ENCODE peak calls at places on chromosomes 6 and 20, in nine cellular contexts. N is IMR-90; U is endothelial cell of umbilical vein; X is tibial artery; J is transverse colon; V is aorta; K is H1; Y is CD8-positive, alpha-beta memory T cell; P is left ventricle myocardium inferior. I is an unnamed sample. For H3K9me3, the result is how much of the 10 kb centered on the place peaks cover.

GRCh38 chr6:73565767-73566485 is 45.1 kb upstream of the EEF1A1 start:
- DNase-seq in N (peak), U (no peak), X (no peak), J (no peak), V (no peak), K (no peak), Y (no peak), P (no peak), I (no peak)

GRCh38 chr20:58086763-58087566 is 141.5 kb downstream of the ANKRD60 start:
- DNase-seq in N (peak), U (peak), X (no peak), J (peak), V (no peak), K (peak), Y (no peak), P (no peak), I (no peak)

GRCh38 chr20:7449269-7449668 is 491.0 kb downstream of the HAO1 start:
- DNase-seq in N (no peak), U (no peak), X (no peak), J (no peak), V (no peak), K (no peak), Y (no peak), P (no peak), I (no peak)

GRCh38 chr6:12977851-12978250 is 261.3 kb downstream of the PHACTR1 start:
- DNase-seq in N (no peak), U (no peak), X (no peak), J (no peak), V (no peak), K (no peak), Y (no peak), P (no peak), I (no peak)

GRCh38 chr6:100658486-100658885 is 193.8 kb upstream of the SIM1 start:
- DNase-seq in N (no peak), U (no peak), X (no peak), J (no peak), V (no peak), K (no peak), Y (no peak), P (no peak), I (no peak)

GRCh38 chr6:155188707-155189496 is 74.9 kb upstream of the CLDN20 start:
- DNase-seq in N (peak), U (peak), X (no peak), J (no peak), V (no peak), K (no peak), Y (no peak), P (no peak), I (no peak)

GRCh38 chr6:20703049-20703448 is 168.8 kb downstream of the CDKAL1 start:
- DNase-seq in N (no peak), U (no peak), X (no peak), J (no peak), V (no peak), K (no peak), Y (no peak), P (no peak), I (no peak)

GRCh38 chr6:115891111-115891669 is 169.5 kb downstream of the FRK start:
- DNase-seq in N (peak), U (no peak), X (no peak), J (no peak), V (no peak), K (no peak), Y (no peak), P (no peak), I (no peak)

GRCh38 chr20:33667245-33668086 is 723 bp downstream of the ACTL10 start:
- DNase-seq in N (peak), U (peak), X (no peak), J (peak), V (peak), K (no peak), Y (peak), P (peak), I (peak)

GRCh38 chr6:122461885-122462284 is 9.7 kb downstream of the SERINC1 start:
- DNase-seq in N (no peak), U (no peak), X (no peak), J (no peak), V (no peak), K (no peak), Y (no peak), P (no peak), I (no peak)

GRCh38 chr6:13406781-13407180 is 78.4 kb upstream of the TBC1D7 start:
- DNase-seq in N (no peak), U (no peak), X (no peak), J (no peak), V (no peak), K (no peak), Y (no peak), P (no peak), I (no peak)

GRCh38 chr6:148175511-148176188 is 167.0 kb upstream of the SASH1 start:
- DNase-seq in N (peak), U (no peak), X (no peak), J (no peak), V (no peak), K (no peak), Y (no peak), P (no peak), I (no peak)

GRCh38 chr6:41560440-41561192 is 14.4 kb downstream of the FOXP4 start:
- DNase-seq in N (no peak), U (peak), X (no peak), J (peak), V (no peak), K (peak), Y (peak), P (peak), I (peak)

GRCh38 chr20:1418335-1418734 is 25.5 kb upstream of the FKBP1A start:
- DNase-seq in N (peak), U (peak), X (no peak), J (no peak), V (no peak), K (no peak), Y (no peak), P (no peak), I (no peak)

GRCh38 chr6:32940656-32941411 is at the start of gene HLA-DMB:
- DNase-seq in N (peak), U (peak), X (peak), J (peak), V (no peak), K (peak), Y (peak), P (no peak), I (peak)

GRCh38 chr6:157550114-157550989 is 169.4 kb downstream of the ZDHHC14 start:
- DNase-seq in N (no peak), U (no peak), X (no peak), J (no peak), V (no peak), K (no peak), Y (peak), P (no peak), I (no peak)

GRCh38 chr6:14381225-14381887 is 263.8 kb downstream of the CD83 start:
- DNase-seq in N (no peak), U (no peak), X (no peak), J (no peak), V (no peak), K (peak), Y (no peak), P (no peak), I (no peak)

GRCh38 chr6:7938562-7939185 is 28.1 kb upstream of the TXNDC5 start:
- DNase-seq in N (no peak), U (peak), X (no peak), J (no peak), V (no peak), K (no peak), Y (no peak), P (no peak), I (no peak)

GRCh38 chr6:75813476-75814250 is 64.6 kb downstream of the MYO6 start:
- DNase-seq in N (no peak), U (no peak), X (no peak), J (no peak), V (no peak), K (no peak), Y (no peak), P (no peak), I (no peak)

GRCh38 chr6:108581932-108582500 is 21.3 kb downstream of the FOXO3 start:
- DNase-seq in N (peak), U (no peak), X (no peak), J (no peak), V (no peak), K (no peak), Y (no peak), P (no peak), I (no peak)

GRCh38 chr6:49892280-49892679 is 25.9 kb upstream of the CRISP1 start:
- DNase-seq in N (no peak), U (no peak), X (peak), J (no peak), V (no peak), K (no peak), Y (no peak), P (no peak), I (no peak)

GRCh38 chr6:22056398-22056797 is 240.4 kb downstream of the PRL start:
- DNase-seq in N (no peak), U (no peak), X (no peak), J (no peak), V (no peak), K (no peak), Y (no peak), P (no peak), I (no peak)

GRCh38 chr6:16807956-16808355 is 46.7 kb upstream of the ATXN1 start:
- DNase-seq in N (no peak), U (no peak), X (no peak), J (no peak), V (no peak), K (no peak), Y (no peak), P (no peak), I (no peak)

GRCh38 chr20:45347936-45348809 is at the start of gene SDC4:
- DNase-seq in N (peak), U (peak), X (peak), J (peak), V (peak), K (peak), Y (peak), P (peak), I (peak)

GRCh38 chr6:16644540-16645250 is 116.6 kb downstream of the ATXN1 start:
- DNase-seq in N (no peak), U (no peak), X (no peak), J (no peak), V (no peak), K (no peak), Y (no peak), P (no peak), I (no peak)

GRCh38 chr6:14135865-14136539 is 18.4 kb downstream of the CD83 start:
- DNase-seq in N (no peak), U (no peak), X (no peak), J (no peak), V (no peak), K (no peak), Y (no peak), P (no peak), I (no peak)

GRCh38 chr6:9540534-9541126 is 874.2 kb downstream of the TFAP2A start:
- DNase-seq in N (peak), U (peak), X (no peak), J (no peak), V (no peak), K (no peak), Y (no peak), P (no peak), I (no peak)

GRCh38 chr6:1497593-1498105 is 108.3 kb downstream of the FOXF2 start:
- DNase-seq in N (no peak), U (no peak), X (no peak), J (peak), V (no peak), K (peak), Y (no peak), P (peak), I (no peak)

GRCh38 chr6:43757966-43758616 is 11.9 kb upstream of the VEGFA start:
- DNase-seq in N (no peak), U (no peak), X (no peak), J (no peak), V (peak), K (no peak), Y (no peak), P (peak), I (no peak)

GRCh38 chr6:2245103-2245953 is at the start of gene GMDS:
- DNase-seq in N (peak), U (peak), X (peak), J (peak), V (peak), K (peak), Y (peak), P (peak), I (peak)

GRCh38 chr6:33716379-33716778 is 4.9 kb upstream of the UQCC2 start:
- DNase-seq in N (no peak), U (no peak), X (no peak), J (no peak), V (no peak), K (no peak), Y (no peak), P (no peak), I (no peak)

GRCh38 chr6:142783499-142783898 is 161.5 kb downstream of the HIVEP2 start:
- DNase-seq in N (no peak), U (no peak), X (no peak), J (no peak), V (no peak), K (no peak), Y (no peak), P (no peak), I (no peak)

GRCh38 chr6:168597471-168597875 is 156.5 kb downstream of the SMOC2 start:
- DNase-seq in N (no peak), U (no peak), X (no peak), J (peak), V (peak), K (no peak), Y (no peak), P (no peak), I (no peak)
- H3K9me3 ChIP-seq in N (under half), U (under half), X (under half), J (under half), V (under half), K (under half), Y (under half), P (under half), I (under half)

DNA sequence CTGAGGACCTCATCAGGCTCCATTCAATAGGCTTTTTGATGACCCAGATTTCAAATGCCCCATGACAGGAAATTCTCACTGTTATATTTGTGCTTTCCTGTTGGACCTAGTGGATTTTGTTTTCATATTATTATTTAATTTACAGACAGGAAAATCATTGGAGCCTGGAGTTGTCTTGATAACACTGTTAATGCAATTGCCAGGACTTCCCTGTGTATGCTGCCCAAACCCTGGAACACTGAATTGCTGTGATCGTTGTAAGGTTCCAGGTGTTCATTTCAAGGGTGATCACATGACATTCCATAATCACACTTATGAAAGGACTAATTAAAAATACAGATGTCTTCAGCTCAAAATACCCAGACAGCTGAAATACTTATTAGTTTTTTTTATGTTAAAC is 783.2 kb downstream of the DHX35 start:
- DNase-seq in N (no peak), U (peak), X (no peak), J (no peak), V (no peak), K (no peak), Y (no peak), P (no peak), I (no peak)
- H3K9me3 ChIP-seq in N (under half), U (under half), X (under half), J (under half), V (under half), K (under half), Y (under half), P (under half), I (under half)

DNA sequence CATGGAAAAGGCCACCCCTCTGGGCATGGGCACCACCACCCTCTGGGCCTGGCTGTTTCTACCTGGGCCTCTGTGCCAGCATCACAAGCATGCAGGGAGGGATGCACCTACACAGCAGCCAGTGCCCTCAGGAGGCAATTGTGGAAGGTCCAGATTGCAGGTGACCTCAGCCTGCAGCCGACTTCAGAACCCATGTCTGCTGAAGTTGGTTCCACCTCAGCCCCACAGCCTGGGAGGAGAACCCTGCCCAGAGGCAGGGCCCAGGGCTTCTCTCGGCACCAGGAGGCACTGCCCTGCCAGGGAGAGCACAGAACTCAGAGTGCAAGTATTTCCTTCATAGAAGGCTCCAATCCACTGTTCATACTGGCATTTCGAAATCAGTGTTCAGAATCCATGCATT is 149.8 kb downstream of the TTLL2 start:
- DNase-seq in N (no peak), U (no peak), X (no peak), J (no peak), V (no peak), K (no peak), Y (no peak), P (no peak), I (no peak)
- H3K9me3 ChIP-seq in N (half or more), U (under half), X (under half), J (under half), V (under half), K (under half), Y (under half), P (under half), I (under half)

GRCh38 chr6:167579786-167580370 is 246.8 kb upstream of the AFDN start:
- DNase-seq in N (no peak), U (no peak), X (no peak), J (no peak), V (no peak), K (no peak), Y (no peak), P (no peak), I (no peak)
- H3K9me3 ChIP-seq in N (under half), U (under half), X (under half), J (under half), V (under half), K (under half), Y (under half), P (under half), I (under half)

DNA sequence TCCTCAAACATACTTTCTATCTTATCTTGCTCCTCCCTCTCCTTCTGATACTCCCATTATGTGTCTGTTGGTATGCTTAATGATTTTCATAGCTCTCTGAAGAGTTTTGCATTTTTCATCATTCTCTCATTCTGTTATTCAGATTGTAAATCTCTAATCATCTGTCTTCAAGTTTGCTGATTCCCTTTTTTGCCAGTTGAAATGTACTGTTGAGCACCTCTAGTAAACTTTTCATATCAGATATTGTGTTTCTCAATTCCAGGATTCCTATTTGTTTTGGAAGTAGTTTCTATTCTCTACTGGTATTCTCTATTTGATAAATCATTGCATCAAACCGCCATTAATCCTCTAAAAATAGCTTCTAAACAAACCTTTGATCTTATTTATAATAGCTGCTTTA is 387.7 kb downstream of the PAX1 start:
- DNase-seq in N (no peak), U (no peak), X (no peak), J (no peak), V (no peak), K (no peak), Y (no peak), P (no peak), I (no peak)
- H3K9me3 ChIP-seq in N (under half), U (under half), X (under half), J (under half), V (under half), K (under half), Y (under half), P (half or more), I (half or more)

DNA sequence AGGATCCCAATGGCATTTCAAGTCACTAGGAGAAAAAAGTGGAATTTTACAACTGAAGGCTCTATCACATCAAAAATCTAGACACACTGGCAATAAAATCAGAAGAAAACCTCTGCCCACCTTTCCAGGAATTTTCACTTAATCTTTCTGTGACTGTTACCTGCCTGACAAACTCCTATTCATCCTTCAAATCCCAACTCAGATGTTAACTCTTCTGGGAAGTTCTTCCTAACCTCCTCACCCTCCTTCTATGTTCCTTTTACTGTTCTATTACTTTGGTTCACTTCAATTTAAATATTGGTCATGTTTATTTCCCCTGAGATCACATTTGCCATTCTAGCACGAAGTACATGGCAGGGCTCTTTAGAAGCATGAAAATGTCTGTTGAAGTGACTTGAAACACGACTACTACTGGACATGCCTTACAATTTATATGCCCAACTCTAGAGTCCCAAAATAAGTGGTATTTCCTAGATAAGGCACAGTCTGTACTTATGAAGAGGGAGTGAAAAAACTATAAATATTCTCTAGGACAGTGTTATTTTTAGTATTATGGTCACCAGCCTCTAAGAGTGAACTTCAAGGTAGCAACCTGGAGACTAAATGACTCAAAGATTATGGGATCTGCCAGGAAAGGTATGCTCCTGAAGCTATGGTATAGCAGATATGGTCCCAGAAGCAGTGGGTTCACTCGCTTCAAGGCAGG is 17.1 kb downstream of the CHD6 start:
- DNase-seq in N (no peak), U (no peak), X (no peak), J (no peak), V (no peak), K (no peak), Y (no peak), P (no peak), I (no peak)
- H3K9me3 ChIP-seq in N (under half), U (under half), X (under half), J (under half), V (under half), K (under half), Y (under half), P (under half), I (half or more)

GRCh38 chr6:48691420-48691819 is 580.4 kb upstream of the PTCHD4 start:
- DNase-seq in N (no peak), U (no peak), X (no peak), J (no peak), V (no peak), K (no peak), Y (no peak), P (no peak), I (no peak)
- H3K9me3 ChIP-seq in N (under half), U (under half), X (under half), J (under half), V (under half), K (under half), Y (under half), P (half or more), I (half or more)

DNA sequence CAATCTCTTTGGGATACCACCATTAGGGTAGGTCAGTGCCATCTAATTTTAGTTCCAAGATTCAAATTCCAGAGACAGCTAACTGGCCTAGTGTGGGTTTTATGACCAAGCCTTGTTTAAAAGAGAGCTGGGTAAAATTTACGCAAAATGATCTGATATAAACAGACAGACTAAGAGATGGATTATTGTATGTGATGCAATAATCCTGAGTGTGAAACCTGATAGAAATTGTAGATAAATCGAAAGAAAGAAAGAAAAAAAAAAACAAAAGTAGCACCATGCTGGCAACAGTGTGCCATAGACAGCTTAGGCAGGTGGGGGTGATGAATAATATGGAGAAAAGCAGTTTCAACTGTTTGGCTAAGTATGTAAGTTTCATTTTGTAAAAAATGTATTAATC is 2.9 kb downstream of the ZNF184 start:
- DNase-seq in N (no peak), U (no peak), X (no peak), J (no peak), V (no peak), K (no peak), Y (no peak), P (no peak), I (no peak)
- H3K9me3 ChIP-seq in N (under half), U (under half), X (under half), J (under half), V (under half), K (under half), Y (under half), P (under half), I (under half)